ENCODE peak calls at places on chromosomes 2 and 18, in five cellular contexts. J is NCI-H510A; T is stimulated activated CD8-positive, alpha-beta memory T cell treated with anti-CD3 and anti-CD28 coated beads, Interleukin-7, amount 100 ng/mL, for 1 hour; U is KG1; M is pancreas. V is an unnamed sample.

GRCh38 chr2:36507408-36507812 is 90.6 kb downstream of the FEZ2 start:
- DNase-seq in J (peak), T (no peak), U (no peak), M (peak), V (peak)

GRCh38 chr2:172551266-172551665 is 4.6 kb upstream of the PDK1 start:
- DNase-seq in J (no peak), T (no peak), U (no peak), M (no peak), V (no peak)

GRCh38 chr18:60358516-60358915 is 14.1 kb downstream of the MC4R start:
- DNase-seq in J (no peak), T (no peak), U (no peak), M (no peak), V (no peak)

GRCh38 chr2:218016810-218017209 is 14.0 kb upstream of the TNS1 start:
- DNase-seq in J (no peak), T (no peak), U (no peak), M (no peak), V (no peak)

GRCh38 chr2:188220535-188220934 is 71.1 kb upstream of the GULP1 start:
- DNase-seq in J (no peak), T (no peak), U (no peak), M (no peak), V (no peak)

GRCh38 chr2:159939946-159940345 is 122.5 kb downstream of the PLA2R1 start:
- DNase-seq in J (no peak), T (no peak), U (no peak), M (no peak), V (no peak)

GRCh38 chr2:205077159-205077558 is 531.9 kb downstream of the PARD3B start:
- DNase-seq in J (no peak), T (no peak), U (no peak), M (no peak), V (no peak)

GRCh38 chr2:42918041-42918440 is 125.7 kb upstream of the HAAO start:
- DNase-seq in J (no peak), T (no peak), U (no peak), M (no peak), V (no peak)

GRCh38 chr2:215931256-215931903 is 82.0 kb downstream of the MREG start:
- DNase-seq in J (peak), T (peak), U (no peak), M (peak), V (peak)

GRCh38 chr2:197759013-197759412 is 26.1 kb downstream of the BOLL start:
- DNase-seq in J (no peak), T (no peak), U (no peak), M (no peak), V (no peak)

GRCh38 chr18:77160515-77160914 is 27.9 kb upstream of the MBP start:
- DNase-seq in J (no peak), T (no peak), U (no peak), M (no peak), V (no peak)

GRCh38 chr2:120538691-120539420 is 192.9 kb downstream of the INHBB start:
- DNase-seq in J (no peak), T (no peak), U (no peak), M (no peak), V (peak)

GRCh38 chr2:54665436-54665856 is 58.0 kb upstream of the EML6 start:
- DNase-seq in J (no peak), T (no peak), U (peak), M (peak), V (no peak)

GRCh38 chr2:152564754-152565551 is 152.3 kb downstream of the PRPF40A start:
- DNase-seq in J (no peak), T (no peak), U (no peak), M (no peak), V (no peak)

GRCh38 chr18:59813942-59814341 is 85.9 kb upstream of the PMAIP1 start:
- DNase-seq in J (no peak), T (no peak), U (no peak), M (no peak), V (no peak)

GRCh38 chr2:43714164-43714563 is 37.9 kb upstream of the C1GALT1C1L start:
- DNase-seq in J (no peak), T (no peak), U (no peak), M (no peak), V (no peak)

GRCh38 chr18:13253786-13254755 is 35.5 kb downstream of the LDLRAD4 start:
- DNase-seq in J (no peak), T (no peak), U (no peak), M (no peak), V (no peak)

GRCh38 chr2:26144031-26144430 is 28.9 kb upstream of the GAREM2 start:
- DNase-seq in J (no peak), T (no peak), U (no peak), M (no peak), V (no peak)

GRCh38 chr18:2337552-2338141 is 233.7 kb downstream of the METTL4 start:
- DNase-seq in J (no peak), T (peak), U (no peak), M (peak), V (no peak)

GRCh38 chr2:83874066-83874465 is 585.0 kb downstream of the SUCLG1 start:
- DNase-seq in J (no peak), T (no peak), U (no peak), M (no peak), V (no peak)

GRCh38 chr2:105330681-105331375 is 1.3 kb upstream of the TGFBRAP1 start:
- DNase-seq in J (no peak), T (no peak), U (peak), M (no peak), V (no peak)

GRCh38 chr2:148642891-148643416 is 1.6 kb upstream of the EPC2 start:
- DNase-seq in J (no peak), T (no peak), U (peak), M (no peak), V (peak)

GRCh38 chr2:211455225-211455841 is 898.9 kb downstream of the CPS1 start:
- DNase-seq in J (no peak), T (no peak), U (no peak), M (peak), V (no peak)

GRCh38 chr2:133146893-133147292 is 421.4 kb downstream of the NCKAP5 start:
- DNase-seq in J (no peak), T (no peak), U (no peak), M (no peak), V (no peak)

GRCh38 chr2:140247451-140248205 is 1467.4 kb upstream of the NXPH2 start:
- DNase-seq in J (no peak), T (no peak), U (no peak), M (no peak), V (no peak)

GRCh38 chr2:9554841-9555337 is 741 bp downstream of the ADAM17 start:
- DNase-seq in J (peak), T (no peak), U (peak), M (no peak), V (peak)

GRCh38 chr2:237410949-237411635 is 2.9 kb downstream of the COL6A3 start:
- DNase-seq in J (no peak), T (no peak), U (no peak), M (no peak), V (no peak)

GRCh38 chr18:44840053-44840826 is 159.6 kb downstream of the SETBP1 start:
- DNase-seq in J (no peak), T (no peak), U (no peak), M (no peak), V (peak)

GRCh38 chr2:205646680-205647079 is 35.6 kb upstream of the NRP2 start:
- DNase-seq in J (no peak), T (no peak), U (no peak), M (no peak), V (no peak)

GRCh38 chr18:54776282-54776977 is 51.8 kb upstream of the RAB27B start:
- DNase-seq in J (no peak), T (no peak), U (peak), M (no peak), V (no peak)

GRCh38 chr18:26134110-26134509 is 441 bp downstream of the PSMA8 start:
- DNase-seq in J (no peak), T (no peak), U (no peak), M (no peak), V (no peak)

GRCh38 chr2:182897137-182897536 is 30.7 kb upstream of the FRZB start:
- DNase-seq in J (no peak), T (no peak), U (no peak), M (no peak), V (no peak)

GRCh38 chr2:134282638-134283400 is 28.9 kb downstream of the MGAT5 start:
- DNase-seq in J (no peak), T (no peak), U (no peak), M (no peak), V (no peak)

GRCh38 chr2:218831378-218831990 is at the start of gene PRKAG3:
- DNase-seq in J (no peak), T (no peak), U (no peak), M (no peak), V (no peak)

GRCh38 chr2:21230140-21230539 is 106.4 kb downstream of the TDRD15 start:
- DNase-seq in J (no peak), T (no peak), U (no peak), M (no peak), V (no peak)

GRCh38 chr2:128781888-128782385 is 463.3 kb upstream of the HS6ST1 start:
- DNase-seq in J (no peak), T (no peak), U (no peak), M (no peak), V (no peak)

GRCh38 chr2:155965415-155966070 is 367.0 kb downstream of the NR4A2 start:
- DNase-seq in J (no peak), T (no peak), U (no peak), M (no peak), V (no peak)

GRCh38 chr2:179106342-179107178 is 56.6 kb upstream of the CCDC141 start:
- DNase-seq in J (no peak), T (no peak), U (no peak), M (peak), V (peak)

GRCh38 chr2:161166538-161167409 is 6.5 kb downstream of the TANK start:
- DNase-seq in J (no peak), T (no peak), U (no peak), M (no peak), V (no peak)

V was measured in prostate gland.